ENCODE peak calls at places on chromosomes 3 and 15, in six cellular contexts. U is HepG2, N is K562, A is GM12891, S is GM12878, L is H1. G is an unnamed sample.

GRCh38 chr3:123521179-123521969 is 63.5 kb downstream of the HACD2 start:
- DNase-seq in A (no peak), U (no peak), S (no peak), L (no peak), N (no peak), G (no peak)

GRCh38 chr3:36606871-36607765 is 157.2 kb downstream of the DCLK3 start:
- DNase-seq in S (no peak), A (no peak), N (no peak), L (no peak), U (no peak), G (no peak)

GRCh38 chr3:14514323-14514720 is 25.8 kb downstream of the GRIP2 start:
- DNase-seq in A (no peak), S (no peak), N (no peak), U (no peak), L (no peak), G (no peak)

GRCh38 chr3:59289836-59290235 is 240.0 kb upstream of the CFAP20DC start:
- DNase-seq in L (no peak), S (no peak), A (no peak), N (no peak), U (no peak), G (no peak)

GRCh38 chr15:98083203-98083910 is 122.9 kb downstream of the ARRDC4 start:
- DNase-seq in N (no peak), U (no peak), S (no peak), A (no peak), L (no peak), G (no peak)

GRCh38 chr15:93467327-93467726 is 378.3 kb upstream of the RGMA start:
- DNase-seq in S (no peak), L (no peak), U (no peak), A (no peak), N (no peak), G (no peak)

GRCh38 chr3:126607214-126607908 is 47.6 kb downstream of the TXNRD3 start:
- DNase-seq in A (no peak), S (no peak), N (peak), L (no peak), U (no peak), G (no peak)

GRCh38 chr15:63313866-63314265 is 36.5 kb downstream of the APH1B start:
- DNase-seq in A (no peak), N (no peak), U (no peak), L (no peak), S (no peak), G (no peak)

GRCh38 chr15:34855893-34856292 is 60.5 kb upstream of the ACTC1 start:
- DNase-seq in U (no peak), L (no peak), S (no peak), N (no peak), A (no peak), G (no peak)

GRCh38 chr3:127204841-127205582 is 12.1 kb downstream of the PRR23E start:
- DNase-seq in N (no peak), S (no peak), L (no peak), A (no peak), U (no peak), G (no peak)

GRCh38 chr3:181695661-181696491 is 15.8 kb upstream of the SOX2 start:
- DNase-seq in A (no peak), N (no peak), U (no peak), S (no peak), L (no peak), G (no peak)

GRCh38 chr15:50244153-50244552 is 21.4 kb downstream of the HDC start:
- DNase-seq in S (no peak), U (peak), A (no peak), N (no peak), L (no peak), G (no peak)

GRCh38 chr15:63238181-63238580 is 39.2 kb upstream of the APH1B start:
- DNase-seq in A (no peak), L (no peak), S (no peak), U (no peak), N (no peak), G (no peak)

GRCh38 chr3:135147657-135148056 is 352.6 kb downstream of the EPHB1 start:
- DNase-seq in U (no peak), L (no peak), N (no peak), A (no peak), S (no peak), G (no peak)

GRCh38 chr3:158785972-158786371 is 15.9 kb upstream of the MFSD1 start:
- DNase-seq in A (no peak), U (no peak), L (no peak), N (no peak), S (no peak), G (no peak)

GRCh38 chr3:62414786-62415185 is 41.4 kb upstream of the FEZF2 start:
- DNase-seq in A (no peak), L (no peak), S (no peak), N (no peak), U (no peak), G (no peak)

GRCh38 chr3:19250959-19251610 is 102.8 kb downstream of the KCNH8 start:
- DNase-seq in U (peak), N (no peak), L (no peak), A (no peak), S (no peak), G (no peak)

GRCh38 chr3:72661115-72661457 is 187.2 kb downstream of the SHQ1 start:
- DNase-seq in A (no peak), L (no peak), U (no peak), S (no peak), N (no peak), G (no peak)

GRCh38 chr3:31161889-31162288 is 267.4 kb upstream of the GADL1 start:
- DNase-seq in N (no peak), S (no peak), A (no peak), U (no peak), L (no peak), G (no peak)

GRCh38 chr3:89278305-89278704 is 170.9 kb downstream of the EPHA3 start:
- DNase-seq in U (peak), N (no peak), S (no peak), A (no peak), L (peak), G (no peak)

GRCh38 chr3:188351648-188352047 is 197.7 kb downstream of the LPP start:
- DNase-seq in L (no peak), A (no peak), S (no peak), N (no peak), U (no peak), G (no peak)

GRCh38 chr3:87260270-87260669 is 16.1 kb downstream of the POU1F1 start:
- DNase-seq in U (peak), N (peak), L (no peak), S (no peak), A (no peak), G (no peak)

GRCh38 chr15:66946578-66947164 is 118.7 kb upstream of the SMAD3 start:
- DNase-seq in L (no peak), U (peak), A (peak), N (peak), S (peak), G (peak)

GRCh38 chr3:180284331-180285110 is 247.8 kb upstream of the PEX5L start:
- DNase-seq in N (no peak), A (no peak), U (no peak), L (no peak), S (no peak), G (no peak)

GRCh38 chr3:128878556-128879124 is 780 bp upstream of the ACAD9 start:
- DNase-seq in S (peak), U (peak), L (no peak), A (no peak), N (peak), G (no peak)
- TF ChIP-seq POLR2A in S (no peak), U (no peak), L (peak), A (peak), N (no peak), G (no peak)

DNA sequence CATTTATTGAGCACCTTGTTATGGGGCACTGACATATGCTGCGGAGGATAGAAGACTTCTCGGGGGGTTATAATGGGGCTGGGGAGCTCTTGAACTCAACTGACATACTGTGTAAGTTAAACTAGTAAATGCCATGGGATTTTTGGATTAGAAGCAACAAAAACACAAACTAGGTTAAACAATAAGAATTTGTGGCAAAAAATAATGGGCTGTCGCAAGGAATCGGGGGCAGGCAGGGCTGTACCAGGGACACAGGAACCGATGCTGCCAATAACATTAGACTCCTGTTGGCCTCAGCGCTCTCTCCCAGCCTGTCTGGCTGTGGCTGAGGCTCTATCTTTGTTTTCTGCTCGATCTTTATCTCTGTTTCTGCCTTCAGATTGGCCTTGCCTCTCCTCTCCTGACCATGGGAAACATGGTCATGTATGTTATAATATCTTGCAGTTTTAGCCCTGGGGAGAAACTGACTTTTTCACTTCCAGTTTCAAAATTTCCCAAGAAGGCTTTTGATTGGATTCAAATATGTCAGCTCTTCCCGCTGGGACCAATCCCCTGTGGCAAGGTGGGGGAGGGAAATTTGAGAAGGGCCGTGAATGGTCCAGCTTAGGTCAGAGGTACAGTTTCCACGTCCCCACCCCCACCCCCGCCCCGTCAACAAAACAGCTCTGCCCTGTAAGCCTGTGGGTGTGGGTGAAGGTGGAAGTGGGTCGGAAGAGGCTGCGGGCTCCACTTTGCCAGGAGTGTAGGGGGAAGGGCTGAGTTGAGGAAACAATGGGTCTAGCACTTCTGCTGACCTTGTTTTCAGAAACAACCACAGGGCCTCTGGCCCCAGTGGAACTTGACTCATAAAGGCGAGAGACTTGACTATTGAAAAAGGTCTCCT is 161.0 kb upstream of the TBL1XR1 start:
- DNase-seq in N (peak), S (peak), L (no peak), A (peak), U (peak), G (peak)
- TF ChIP-seq POLR2AphosphoS5 in N (peak), S (peak), L (no peak), A (no peak), U (peak), G (peak)

GRCh38 chr15:30984542-30984941 is 6.9 kb downstream of the MTMR10 start:
- DNase-seq in L (no peak), U (no peak), A (no peak), N (no peak), S (no peak), G (no peak)
- TF ChIP-seq TAF1 in L (no peak), U (no peak), A (no peak), N (no peak), S (no peak), G (no peak)

GRCh38 chr3:153051427-153052095 is 110.5 kb upstream of the RAP2B start:
- DNase-seq in U (peak), N (peak), A (no peak), L (no peak), S (no peak), G (no peak)
- TF ChIP-seq POLR2A in U (no peak), N (no peak), A (no peak), L (no peak), S (no peak), G (no peak)

GRCh38 chr3:113151475-113152031 is 59.8 kb upstream of the BOC start:
- DNase-seq in S (no peak), A (no peak), U (no peak), N (no peak), L (no peak), G (no peak)
- TF ChIP-seq POLR2AphosphoS5 in S (no peak), A (no peak), U (no peak), N (no peak), L (no peak), G (no peak)

GRCh38 chr15:53416219-53416940 is 343.1 kb downstream of the WDR72 start:
- DNase-seq in N (no peak), L (no peak), S (no peak), U (peak), A (no peak), G (no peak)
- TF ChIP-seq TAF1 in N (no peak), L (no peak), S (no peak), U (no peak), A (no peak), G (no peak)

DNA sequence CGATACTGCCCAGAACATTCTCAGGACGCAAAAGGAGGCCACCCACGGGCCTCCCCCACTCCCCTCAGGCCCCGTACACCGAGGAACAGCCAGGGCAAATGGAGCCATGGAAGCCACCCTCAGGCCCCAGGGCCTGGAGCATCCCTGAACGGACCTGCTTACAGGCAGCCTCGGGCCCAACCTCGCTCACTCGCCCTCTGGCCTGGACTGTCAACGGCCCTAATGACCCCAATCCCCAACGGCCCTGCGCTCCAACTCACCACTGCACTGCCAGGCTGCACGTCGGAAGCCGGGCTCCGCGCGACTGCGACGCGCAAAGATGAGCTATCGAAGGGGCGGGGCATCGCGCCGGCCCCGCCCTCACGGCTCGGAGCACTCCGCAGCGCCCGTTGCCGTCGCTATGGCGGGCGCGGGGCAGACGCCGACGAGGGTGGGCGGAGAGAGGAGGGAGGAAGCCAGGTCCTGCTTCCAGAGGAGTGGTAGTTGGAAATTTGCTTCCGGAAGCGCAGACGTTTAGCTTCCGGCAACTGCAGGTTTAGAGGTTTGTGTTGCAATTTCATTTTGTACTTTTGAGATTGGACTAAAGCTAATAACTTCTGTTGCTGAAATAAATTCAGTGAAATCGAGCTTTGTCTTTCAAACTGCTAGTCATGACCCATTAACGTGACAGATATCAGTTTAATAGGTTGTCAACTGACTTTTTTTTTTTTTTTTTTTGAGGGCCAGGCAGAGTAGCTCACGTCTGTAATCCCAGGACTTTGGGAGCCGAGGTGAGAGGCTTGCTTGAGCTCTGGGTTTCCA is at the start of gene SKIC8:
- DNase-seq in L (peak), A (peak), N (peak), S (peak), U (peak), G (peak)
- TF ChIP-seq POLR2A in L (peak), A (peak), N (peak), S (peak), U (peak), G (peak)

G was measured in GM12892.